ENCODE peak calls at places on chromosomes 13 and 19, in six cellular contexts. G is trophoblast cell, E is H9, I is neuronal stem cell, C is IMR-90, P is H1. Q is an unnamed sample.

GRCh38 chr13:97321616-97322321 is 99.6 kb downstream of the MBNL2 start:
- DNase-seq in G (no peak), E (no peak), I (no peak), C (no peak), P (no peak), Q (no peak)

GRCh38 chr13:87524775-87525174 is 146.4 kb upstream of the SLITRK5 start:
- DNase-seq in G (no peak), E (no peak), I (no peak), C (no peak), P (no peak), Q (no peak)

GRCh38 chr19:12783226-12783848 is 7.9 kb upstream of the JUNB start:
- DNase-seq in G (peak), E (no peak), I (no peak), C (no peak), P (no peak), Q (peak)

GRCh38 chr13:99028890-99029289 is 51.0 kb upstream of the DOCK9 start:
- DNase-seq in G (peak), E (peak), I (no peak), C (no peak), P (peak), Q (no peak)

GRCh38 chr13:25267715-25268114 is 19.6 kb downstream of the MTMR6 start:
- DNase-seq in G (peak), E (no peak), I (no peak), C (peak), P (no peak), Q (peak)

GRCh38 chr13:113291997-113292862 is 4.8 kb upstream of the LAMP1 start:
- DNase-seq in G (peak), E (peak), I (no peak), C (peak), P (peak), Q (peak)

GRCh38 chr19:50460161-50460765 is 16.0 kb upstream of the EMC10 start:
- DNase-seq in G (peak), E (no peak), I (no peak), C (peak), P (no peak), Q (no peak)

GRCh38 chr19:2524840-2525723 is 49.2 kb downstream of the GADD45B start:
- DNase-seq in G (peak), E (no peak), I (no peak), C (peak), P (no peak), Q (peak)

GRCh38 chr19:38289955-38290354 is 14.1 kb upstream of the C19orf33 start:
- DNase-seq in G (no peak), E (no peak), I (no peak), C (no peak), P (no peak), Q (no peak)

GRCh38 chr19:6220385-6221191 is 59.2 kb downstream of the MLLT1 start:
- DNase-seq in G (peak), E (no peak), I (no peak), C (peak), P (no peak), Q (no peak)

GRCh38 chr19:4354897-4355296 is 11.5 kb downstream of the MPND start:
- DNase-seq in G (no peak), E (no peak), I (no peak), C (no peak), P (no peak), Q (no peak)

GRCh38 chr13:45398862-45399261 is 19.3 kb downstream of the SLC25A30 start:
- DNase-seq in G (no peak), E (no peak), I (no peak), C (no peak), P (no peak), Q (no peak)

GRCh38 chr19:48752511-48753365 is at the start of gene FUT1:
- DNase-seq in G (peak), E (peak), I (no peak), C (no peak), P (peak), Q (peak)

GRCh38 chr19:49057636-49058234 is at the start of gene CGB7:
- DNase-seq in G (peak), E (peak), I (peak), C (peak), P (peak), Q (peak)

GRCh38 chr13:59034198-59034597 is 1129.5 kb downstream of the DIAPH3 start:
- DNase-seq in G (peak), E (no peak), I (peak), C (no peak), P (no peak), Q (no peak)

GRCh38 chr13:72062566-72062965 is 195.6 kb upstream of the DACH1 start:
- DNase-seq in G (no peak), E (peak), I (peak), C (no peak), P (peak), Q (no peak)

GRCh38 chr19:2305974-2306806 is 1.8 kb downstream of the LINGO3 start:
- DNase-seq in G (no peak), E (no peak), I (no peak), C (no peak), P (no peak), Q (no peak)

GRCh38 chr19:2462635-2463421 is 6.1 kb upstream of the LMNB2 start:
- DNase-seq in G (peak), E (peak), I (peak), C (peak), P (peak), Q (peak)

GRCh38 chr13:23134542-23134941 is 46.2 kb upstream of the SGCG start:
- DNase-seq in G (no peak), E (no peak), I (no peak), C (no peak), P (no peak), Q (no peak)

GRCh38 chr19:39816287-39817048 is 17.5 kb downstream of the DYRK1B start:
- DNase-seq in G (no peak), E (no peak), I (no peak), C (no peak), P (no peak), Q (no peak)

GRCh38 chr13:24866488-24866887 is 102.5 kb downstream of the RNF17 start:
- DNase-seq in G (no peak), E (no peak), I (no peak), C (no peak), P (no peak), Q (no peak)

GRCh38 chr19:39130337-39131254 is 5.0 kb downstream of the PAK4 start:
- DNase-seq in G (no peak), E (no peak), I (no peak), C (no peak), P (no peak), Q (no peak)

GRCh38 chr13:77325371-77325941 is 1.4 kb downstream of the MYCBP2 start:
- DNase-seq in G (peak), E (no peak), I (no peak), C (no peak), P (no peak), Q (peak)

GRCh38 chr19:43625918-43626579 is 6.6 kb upstream of the ZNF428 start:
- DNase-seq in G (peak), E (peak), I (no peak), C (no peak), P (peak), Q (no peak)

GRCh38 chr13:33940898-33941297 is 122.9 kb downstream of the RFC3 start:
- DNase-seq in G (peak), E (peak), I (peak), C (peak), P (no peak), Q (peak)

GRCh38 chr19:33502521-33502920 is 19.1 kb downstream of the PEPD start:
- DNase-seq in G (no peak), E (no peak), I (no peak), C (no peak), P (no peak), Q (no peak)

GRCh38 chr19:45729774-45730388 is 815 bp downstream of the FBXO46 start:
- DNase-seq in G (peak), E (no peak), I (no peak), C (no peak), P (peak), Q (peak)

GRCh38 chr19:52823676-52824075 is 2.2 kb upstream of the ZNF28 start:
- DNase-seq in G (no peak), E (no peak), I (no peak), C (no peak), P (no peak), Q (no peak)

GRCh38 chr19:47542030-47542475 is 27.2 kb upstream of the NAPA start:
- DNase-seq in G (no peak), E (no peak), I (no peak), C (peak), P (no peak), Q (peak)

GRCh38 chr13:112748947-112749346 is 59.1 kb downstream of the ATP11A start:
- DNase-seq in G (peak), E (no peak), I (no peak), C (no peak), P (no peak), Q (no peak)

GRCh38 chr19:9995079-9995478 is 15.2 kb downstream of the COL5A3 start:
- DNase-seq in G (no peak), E (no peak), I (no peak), C (no peak), P (no peak), Q (no peak)

GRCh38 chr13:37995052-37995451 is 125.5 kb upstream of the TRPC4 start:
- DNase-seq in G (no peak), E (no peak), I (peak), C (peak), P (no peak), Q (peak)

DNA sequence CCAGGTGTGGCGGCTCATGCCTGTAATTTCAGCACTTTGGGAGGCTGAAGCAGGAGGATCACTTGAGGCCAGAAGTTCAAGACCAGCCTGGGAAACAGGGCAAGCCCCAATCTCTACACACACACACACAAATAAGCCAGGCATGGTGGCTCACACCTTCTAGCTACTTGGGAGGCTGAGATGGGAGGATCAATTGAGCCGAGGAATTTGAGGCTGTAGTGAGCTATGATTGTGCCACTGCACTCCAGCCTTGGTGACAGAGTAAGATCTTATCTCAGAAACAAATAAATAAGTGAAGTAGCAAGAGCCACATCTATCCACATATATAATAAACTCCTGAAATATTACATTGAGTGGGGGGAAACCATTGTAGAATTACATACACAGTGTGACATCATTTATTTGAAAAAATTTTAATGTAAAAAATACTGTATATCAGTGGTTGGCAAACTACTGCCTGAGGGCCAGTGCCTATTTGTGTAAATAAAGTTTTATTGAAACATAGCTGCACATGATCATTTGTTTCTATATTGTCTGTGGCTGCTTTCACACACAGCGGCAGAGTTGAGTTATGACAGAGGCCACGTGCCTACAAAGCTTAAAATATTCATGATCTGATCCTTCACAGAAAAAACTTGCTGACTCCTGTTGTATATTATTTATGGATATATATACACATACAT is 54.7 kb upstream of the ARHGEF7 start:
- DNase-seq in G (peak), E (no peak), I (no peak), C (no peak), P (no peak), Q (no peak)
- H3K14ac ChIP-seq in G (no peak), E (no peak), I (no peak), C (no peak), P (no peak), Q (no peak)

GRCh38 chr13:102872531-102872930 is 26.7 kb downstream of the ERCC5 start:
- DNase-seq in G (no peak), E (no peak), I (no peak), C (no peak), P (no peak), Q (no peak)
- H3K14ac ChIP-seq in G (no peak), E (no peak), I (no peak), C (no peak), P (no peak), Q (no peak)

DNA sequence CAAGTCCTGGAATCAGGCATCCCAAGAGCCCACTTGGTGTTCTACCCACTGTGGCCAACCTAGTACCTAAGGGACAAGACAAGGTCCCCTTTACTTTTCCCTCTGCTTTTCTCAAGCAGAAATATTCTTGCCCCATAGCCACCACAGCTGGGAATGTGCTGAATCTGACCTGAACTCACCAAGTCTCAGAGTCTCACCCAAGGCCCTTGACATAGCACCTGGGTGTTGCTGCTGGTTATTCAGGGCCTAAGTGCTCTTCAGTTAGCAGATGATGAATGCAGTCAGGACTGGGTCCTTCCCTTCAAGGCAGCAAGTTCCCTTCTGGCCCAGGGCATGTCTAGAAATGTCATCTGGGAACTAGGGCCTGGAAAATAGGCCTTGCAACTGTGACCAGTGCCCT is 201.8 kb upstream of the SERP2 start:
- DNase-seq in G (peak), E (no peak), I (no peak), C (no peak), P (no peak), Q (no peak)
- H3K14ac ChIP-seq in G (peak), E (no peak), I (no peak), C (no peak), P (no peak), Q (no peak)

GRCh38 chr13:94217370-94217769 is 262.1 kb downstream of the DCT start:
- DNase-seq in G (no peak), E (no peak), I (no peak), C (peak), P (no peak), Q (peak)
- H3K14ac ChIP-seq in G (no peak), E (no peak), I (no peak), C (no peak), P (no peak), Q (no peak)

DNA sequence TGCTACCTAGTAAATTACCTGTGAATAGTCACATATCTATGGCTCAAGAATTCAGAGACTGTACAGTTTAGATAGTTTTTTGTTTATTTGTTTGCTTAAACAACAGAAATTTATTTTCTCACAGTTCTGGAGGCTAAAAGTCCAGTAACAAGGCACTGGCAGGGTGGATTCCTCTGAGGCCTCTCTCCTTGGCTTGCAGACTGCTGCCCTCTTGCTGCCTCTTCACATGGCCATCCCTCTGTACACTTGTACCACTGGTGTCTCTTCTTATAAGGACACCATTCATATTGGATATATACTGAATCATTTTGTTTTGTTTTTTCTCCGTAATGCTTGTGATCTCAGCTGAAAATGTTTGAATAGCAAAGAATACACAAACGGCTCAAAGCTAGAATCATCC is 56.4 kb upstream of the MIR17HG start:
- DNase-seq in G (no peak), E (no peak), I (no peak), C (no peak), P (no peak), Q (no peak)
- H3K14ac ChIP-seq in G (no peak), E (no peak), I (no peak), C (no peak), P (no peak), Q (no peak)

GRCh38 chr19:463483-464130 is 2.8 kb upstream of the SHC2 start:
- DNase-seq in G (no peak), E (no peak), I (no peak), C (no peak), P (no peak), Q (no peak)
- H3K14ac ChIP-seq in G (no peak), E (no peak), I (no peak), C (no peak), P (no peak), Q (no peak)

DNA sequence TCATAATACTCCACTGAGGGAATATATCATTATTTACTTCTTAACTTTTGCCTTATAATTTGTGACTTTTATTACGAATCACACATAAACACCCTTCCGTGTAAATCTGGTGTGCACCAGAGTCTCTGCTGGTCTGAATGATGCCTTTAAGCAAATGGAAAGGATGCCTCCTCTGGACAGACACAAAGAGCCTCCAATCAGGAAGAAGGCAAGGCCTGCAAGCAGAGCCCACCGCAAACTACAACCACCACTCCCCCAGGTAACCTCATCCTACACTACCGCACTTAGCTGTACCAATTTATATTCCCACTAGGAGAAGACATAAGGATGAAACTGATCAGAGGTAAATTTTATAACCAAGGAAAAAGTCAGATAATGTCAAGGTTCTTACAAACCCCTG is 137.6 kb downstream of the KLF12 start:
- DNase-seq in G (no peak), E (no peak), I (no peak), C (no peak), P (no peak), Q (no peak)
- H3K14ac ChIP-seq in G (no peak), E (no peak), I (no peak), C (no peak), P (no peak), Q (no peak)

DNA sequence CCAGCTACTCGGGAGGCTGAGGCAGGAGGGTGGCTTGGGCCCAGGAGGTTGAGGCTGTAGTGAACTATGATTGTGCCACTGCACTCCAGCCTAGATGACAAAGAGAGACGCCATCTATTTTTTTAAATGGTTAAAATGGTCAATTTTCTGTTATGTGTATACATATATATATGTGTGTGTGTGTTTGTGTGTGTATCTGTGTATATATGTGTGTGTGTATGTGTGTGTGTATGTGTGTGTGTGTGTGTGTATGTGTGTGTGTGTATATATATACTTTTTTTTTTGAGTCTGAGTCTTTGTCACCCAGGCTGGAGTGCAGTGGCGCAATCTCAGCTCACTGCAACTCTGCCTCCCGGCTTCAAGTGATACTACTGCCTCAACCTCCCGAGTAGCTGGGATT is 42.9 kb upstream of the KLF2 start:
- DNase-seq in G (no peak), E (no peak), I (no peak), C (no peak), P (no peak), Q (no peak)
- H3K14ac ChIP-seq in G (no peak), E (no peak), I (no peak), C (no peak), P (no peak), Q (no peak)

GRCh38 chr13:44383945-44384344 is 10.3 kb downstream of the SERP2 start:
- DNase-seq in G (no peak), E (no peak), I (no peak), C (no peak), P (no peak), Q (no peak)
- H3K14ac ChIP-seq in G (no peak), E (no peak), I (no peak), C (no peak), P (no peak), Q (no peak)

DNA sequence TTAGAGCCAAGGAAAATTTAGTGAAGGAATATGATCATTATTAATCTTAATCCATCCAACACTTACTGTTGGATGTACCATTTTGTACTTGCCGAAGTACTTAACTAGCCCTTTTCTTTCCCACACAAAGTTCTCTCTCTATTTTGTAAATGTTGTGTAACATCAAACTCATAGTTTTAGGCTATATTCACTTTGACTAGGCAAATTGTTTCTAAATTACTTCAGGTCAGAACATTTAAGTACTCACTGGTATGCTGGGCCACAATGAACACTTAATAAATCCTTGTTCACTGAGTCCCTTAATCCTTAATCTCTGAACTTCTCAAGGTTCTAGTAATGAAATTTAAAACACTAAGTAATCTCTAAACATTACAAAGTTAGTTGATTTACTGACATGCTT is 49.3 kb upstream of the EEF1AKMT1 start:
- DNase-seq in G (peak), E (no peak), I (no peak), C (peak), P (no peak), Q (no peak)
- H3K14ac ChIP-seq in G (no peak), E (no peak), I (no peak), C (no peak), P (no peak), Q (no peak)